ENCODE peak calls at places on chromosomes 4 and X, in nine cellular contexts. H, G, A, Z, T, Y, S, W and J are unnamed samples.

GRCh38 chr4:144575181-144575580 is 70.8 kb upstream of the HHIP start:
- DNase-seq in T (no peak), S (no peak), W (no peak), G (no peak), Z (no peak), A (no peak), Y (peak), H (no peak), J (no peak)

GRCh38 chrX:661154-661553 is 30.6 kb downstream of the SHOX start:
- DNase-seq in Z (no peak), W (no peak), H (no peak), G (no peak), A (no peak), S (no peak), Y (no peak), T (peak), J (no peak)

GRCh38 chr4:149521611-149522010 is 294.0 kb downstream of the IQCM start:
- DNase-seq in S (peak), W (no peak), Y (peak), A (peak), H (no peak), T (no peak), Z (no peak), G (no peak), J (no peak)

GRCh38 chrX:74207539-74207938 is 96.4 kb upstream of the ZCCHC13 start:
- DNase-seq in Z (no peak), W (no peak), Y (no peak), G (no peak), S (no peak), H (no peak), T (no peak), A (no peak), J (no peak)

GRCh38 chr4:84691800-84692199 is 108.9 kb downstream of the CDS1 start:
- DNase-seq in A (no peak), H (no peak), Z (no peak), T (no peak), G (no peak), W (no peak), S (no peak), Y (no peak), J (no peak)

GRCh38 chrX:69396916-69397315 is 107.2 kb upstream of the NALF2 start:
- DNase-seq in G (no peak), Z (no peak), A (no peak), H (no peak), W (no peak), T (no peak), Y (no peak), S (no peak), J (no peak)

GRCh38 chr4:155405059-155405458 is 28.3 kb upstream of the MAP9 start:
- DNase-seq in H (no peak), A (no peak), Z (no peak), G (no peak), Y (no peak), T (no peak), W (no peak), S (no peak), J (no peak)

GRCh38 chr4:105474110-105474518 is 252 bp upstream of the PPA2 start:
- DNase-seq in A (peak), Y (peak), W (no peak), G (peak), S (no peak), T (peak), H (peak), Z (peak), J (peak)

GRCh38 chrX:9438950-9439494 is 25.8 kb upstream of the TBL1X start:
- DNase-seq in W (no peak), Z (no peak), G (no peak), A (no peak), S (no peak), H (no peak), Y (no peak), T (no peak), J (no peak)

GRCh38 chr4:81164623-81165416 is 50.2 kb downstream of the PRKG2 start:
- DNase-seq in Y (peak), G (no peak), W (no peak), H (no peak), A (peak), T (no peak), S (peak), Z (no peak), J (no peak)